ENCODE peak calls at places on chromosome X, in seven cellular contexts. U is naive thymus-derived CD8-positive, alpha-beta T cell; O is left ventricle myocardium superior; G is fibroblast of mammary gland; I is dorsolateral prefrontal cortex; F is cerebellum; J is choroid plexus epithelial cell. W is an unnamed sample.

GRCh38 chrX:108537005-108537404 is 97.4 kb downstream of the COL4A5 start:
- DNase-seq in J (peak), F (no peak), U (no peak), I (no peak), G (peak), O (no peak), W (peak)

GRCh38 chrX:11725631-11726442 is 32.2 kb upstream of the MSL3 start:
- DNase-seq in O (no peak), J (no peak), I (no peak), U (no peak), G (no peak), F (no peak), W (no peak)

GRCh38 chrX:41085105-41085882 is at the start of gene USP9X:
- DNase-seq in O (peak), U (peak), J (peak), G (peak), F (peak), I (peak), W (peak)

GRCh38 chrX:16666541-16666940 is 16.6 kb downstream of the S100G start:
- DNase-seq in I (no peak), F (peak), J (peak), U (no peak), O (no peak), G (peak), W (no peak)

GRCh38 chrX:119230850-119231249 is 5.2 kb upstream of the PGRMC1 start:
- DNase-seq in J (no peak), U (no peak), I (no peak), G (no peak), F (no peak), O (no peak), W (no peak)

GRCh38 chrX:51802917-51803688 is 59.9 kb downstream of the GSPT2 start:
- DNase-seq in G (peak), O (peak), I (peak), U (peak), F (peak), J (peak), W (peak)

GRCh38 chrX:1071351-1071750 is 141.1 kb downstream of the CRLF2 start:
- DNase-seq in I (no peak), U (no peak), O (no peak), F (no peak), J (no peak), G (no peak), W (no peak)

GRCh38 chrX:47172971-47173792 is 20.4 kb upstream of the UBA1 start:
- DNase-seq in F (no peak), G (no peak), J (no peak), U (no peak), O (no peak), I (no peak), W (no peak)

GRCh38 chrX:123320622-123321021 is 136.5 kb downstream of the GRIA3 start:
- DNase-seq in J (no peak), G (no peak), I (no peak), F (no peak), U (no peak), O (no peak), W (no peak)

GRCh38 chrX:26373829-26374228 is 157.9 kb downstream of the MAGEB5 start:
- DNase-seq in G (no peak), J (no peak), U (no peak), F (no peak), I (no peak), O (no peak), W (no peak)

GRCh38 chrX:135596495-135596894 is 76.0 kb downstream of the INTS6L start:
- DNase-seq in G (peak), J (peak), O (peak), F (no peak), U (peak), I (no peak), W (peak)

GRCh38 chrX:131277543-131278115 is 11.5 kb downstream of the IGSF1 start:
- DNase-seq in I (no peak), F (no peak), G (no peak), O (peak), J (no peak), U (no peak), W (no peak)

GRCh38 chrX:38192007-38192625 is 28.6 kb downstream of the SRPX start:
- DNase-seq in J (peak), I (no peak), G (peak), F (no peak), O (no peak), U (no peak), W (no peak)

GRCh38 chrX:134718329-134719317 is 60.4 kb upstream of the PLAC1 start:
- DNase-seq in J (peak), F (no peak), O (no peak), G (peak), I (no peak), U (no peak), W (peak)

GRCh38 chrX:129754266-129755024 is 15.7 kb downstream of the XPNPEP2 start:
- DNase-seq in I (no peak), U (no peak), O (no peak), G (no peak), F (no peak), J (no peak), W (no peak)

W was measured in fibroblast of pulmonary artery.